ENCODE peak calls at places on chromosome 1, in eight cellular contexts. P is HFFc6, E is endothelial cell, T is DND-41, L is NB4, W is brain microvascular endothelial cell, S is T follicular helper cell, Q is kidney epithelial cell. C is an unnamed sample.

GRCh38 chr1:240189386-240189989 is 97.8 kb downstream of the FMN2 start:
- DNase-seq in P (peak; percentile 41), E (peak; percentile 44), T (peak; percentile 22), L (peak; percentile 47), W (peak; percentile 40), S (no peak), Q (no peak), C (peak; percentile 16)

GRCh38 chr1:202234331-202235002 is 40.9 kb downstream of the LGR6 start:
- DNase-seq in P (peak; percentile 40), E (no peak), T (no peak), L (no peak), W (peak; percentile 72), S (no peak), Q (no peak), C (peak; percentile 9)

GRCh38 chr1:31834501-31834900 is 18.7 kb upstream of the SPOCD1 start:
- DNase-seq in P (no peak), E (no peak), T (no peak), L (no peak), W (no peak), S (no peak), Q (no peak), C (no peak)

GRCh38 chr1:99986656-99987225 is 16.9 kb downstream of the SLC35A3 start:
- DNase-seq in P (no peak), E (no peak), T (no peak), L (no peak), W (no peak), S (no peak), Q (no peak), C (no peak)

GRCh38 chr1:16218014-16218673 is 5.7 kb upstream of the ARHGEF19 start:
- DNase-seq in P (no peak), E (no peak), T (no peak), L (no peak), W (no peak), S (no peak), Q (no peak), C (no peak)

GRCh38 chr1:1101503-1101902 is 14.4 kb downstream of the C1orf159 start:
- DNase-seq in P (no peak), E (no peak), T (no peak), L (no peak), W (no peak), S (no peak), Q (no peak), C (no peak)

GRCh38 chr1:112788561-112788960 is 73.4 kb upstream of the PPM1J start:
- DNase-seq in P (peak; percentile 9), E (no peak), T (no peak), L (no peak), W (no peak), S (no peak), Q (no peak), C (no peak)

GRCh38 chr1:59290173-59290954 is 6.5 kb upstream of the FGGY start:
- DNase-seq in P (peak; percentile 27), E (peak; percentile 30), T (peak; percentile 35), L (peak; percentile 81), W (peak; percentile 35), S (no peak), Q (no peak), C (no peak)

GRCh38 chr1:116724765-116725375 is 29.4 kb upstream of the CD2 start:
- DNase-seq in P (peak; percentile 49), E (peak; percentile 64), T (peak; percentile 79), L (peak; percentile 64), W (peak; percentile 63), S (peak; percentile 67), Q (peak; percentile 9), C (peak; percentile 50)

GRCh38 chr1:70714149-70714548 is 303.1 kb downstream of the CTH start:
- DNase-seq in P (no peak), E (no peak), T (no peak), L (no peak), W (no peak), S (no peak), Q (no peak), C (no peak)

GRCh38 chr1:187931781-187932180 is 1103.0 kb downstream of the PLA2G4A start:
- DNase-seq in P (no peak), E (no peak), T (no peak), L (no peak), W (no peak), S (no peak), Q (no peak), C (no peak)